ENCODE peak calls at places on chromosome 10, in seven cellular contexts. T is neural progenitor cell, K is gastrocnemius medialis, Q is frontal cortex, L is iris pigment epithelial cell, W is NCI-H1417, N is HTR-8/SVneo. C is an unnamed sample.

GRCh38 chr10:43057831-43058340 is 19.0 kb upstream of the RET start:
- DNase-seq in W (no peak), L (no peak), T (no peak), Q (no peak), N (no peak), K (no peak), C (no peak)

GRCh38 chr10:5360318-5360915 is 4.3 kb upstream of the UCN3 start:
- DNase-seq in T (no peak), Q (no peak), L (no peak), W (no peak), N (no peak), K (no peak), C (no peak)

GRCh38 chr10:25261571-25261970 is 86.8 kb downstream of the GPR158 start:
- DNase-seq in N (no peak), L (no peak), K (no peak), W (peak; percentile 57), Q (no peak), T (no peak), C (no peak)

GRCh38 chr10:70578371-70578947 is 24.1 kb downstream of the PRF1 start:
- DNase-seq in W (peak; percentile 9), Q (no peak), T (no peak), N (peak; percentile 53), L (peak; percentile 95), K (no peak), C (peak; percentile 47)

GRCh38 chr10:127904931-127905622 is 1.8 kb upstream of the PTPRE start:
- DNase-seq in T (no peak), W (no peak), K (no peak), Q (no peak), N (no peak), L (no peak), C (no peak)

GRCh38 chr10:126948355-126949160 is 43.3 kb downstream of the DOCK1 start:
- DNase-seq in L (no peak), Q (no peak), T (no peak), K (no peak), N (no peak), W (no peak), C (no peak)

GRCh38 chr10:47379445-47379785 is 4.7 kb downstream of the ZNF488 start:
- DNase-seq in N (no peak), W (no peak), L (no peak), T (no peak), K (no peak), Q (no peak), C (no peak)

GRCh38 chr10:13614530-13615332 is 28.0 kb downstream of the PRPF18 start:
- DNase-seq in K (no peak), N (peak; percentile 80), L (peak; percentile 56), Q (no peak), T (peak; percentile 32), W (no peak), C (no peak)

GRCh38 chr10:101778151-101778780 is 2.4 kb upstream of the FGF8 start:
- DNase-seq in L (no peak), Q (no peak), N (no peak), W (no peak), T (no peak), K (no peak), C (no peak)

GRCh38 chr10:29517352-29517923 is 117.3 kb downstream of the SVIL start:
- DNase-seq in N (peak; percentile 63), K (no peak), L (peak; percentile 62), W (no peak), T (peak; percentile 79), Q (no peak), C (no peak)

GRCh38 chr10:60917331-60918280 is 26.4 kb downstream of the RHOBTB1 start:
- DNase-seq in T (no peak), N (no peak), L (peak; percentile 61), K (no peak), W (no peak), Q (no peak), C (no peak)

GRCh38 chr10:44010873-44011602 is 362.4 kb upstream of the ZNF32 start:
- DNase-seq in N (peak; percentile 10), W (no peak), Q (no peak), L (no peak), T (no peak), K (no peak), C (no peak)

GRCh38 chr10:3126249-3126648 is 46.3 kb downstream of the PITRM1 start:
- DNase-seq in N (no peak), T (no peak), K (no peak), Q (no peak), W (no peak), L (no peak), C (no peak)

GRCh38 chr10:102782698-102783540 is 39.2 kb downstream of the WBP1L start:
- DNase-seq in L (peak; percentile 97), N (no peak), W (no peak), K (peak; percentile 96), T (no peak), Q (no peak), C (peak; percentile 92)

GRCh38 chr10:119315128-119316001 is 108.0 kb downstream of the GRK5 start:
- DNase-seq in Q (no peak), K (peak; percentile 83), T (peak; percentile 51), L (peak; percentile 98), N (peak; percentile 83), W (peak; percentile 8), C (peak; percentile 85)

GRCh38 chr10:12500406-12501303 is 151.3 kb downstream of the CAMK1D start:
- DNase-seq in Q (no peak), W (peak; percentile 62), T (no peak), L (peak; percentile 17), K (no peak), N (no peak), C (no peak)

GRCh38 chr10:124756156-124756555 is 12.0 kb upstream of the FAM53B start:
- DNase-seq in Q (no peak), N (no peak), W (no peak), L (no peak), K (no peak), T (no peak), C (no peak)

GRCh38 chr10:95133016-95133752 is 60.9 kb upstream of the ACSM6 start:
- DNase-seq in L (peak; percentile 66), W (peak; percentile 57), N (peak; percentile 39), T (peak; percentile 84), Q (no peak), K (peak; percentile 61), C (peak; percentile 20)

GRCh38 chr10:46787321-46787615 is 124.0 kb upstream of the PTPN20 start:
- DNase-seq in T (no peak), Q (peak; percentile 23), W (no peak), L (peak; percentile 52), K (no peak), N (no peak), C (no peak)

GRCh38 chr10:12081879-12082560 is 13.3 kb downstream of the DHTKD1 start:
- DNase-seq in N (no peak), W (no peak), T (no peak), K (no peak), L (peak; percentile 78), Q (no peak), C (peak; percentile 17)

GRCh38 chr10:18822156-18822555 is 162.9 kb downstream of the ARL5B start:
- DNase-seq in L (peak; percentile 11), W (no peak), N (no peak), K (no peak), T (peak; percentile 73), Q (no peak), C (no peak)

GRCh38 chr10:72461085-72461484 is 106.4 kb upstream of the DNAJB12 start:
- DNase-seq in Q (no peak), N (no peak), L (peak; percentile 27), K (no peak), W (no peak), T (no peak), C (no peak)

GRCh38 chr10:13671874-13672273 is 85.1 kb downstream of the PRPF18 start:
- DNase-seq in Q (no peak), K (no peak), T (no peak), N (no peak), L (no peak), W (no peak), C (no peak)

GRCh38 chr10:129857242-129857960 is 106.7 kb downstream of the EBF3 start:
- DNase-seq in K (no peak), N (no peak), L (no peak), W (no peak), Q (no peak), T (no peak), C (no peak)

GRCh38 chr10:45420453-45421192 is 46.6 kb downstream of the ALOX5 start:
- DNase-seq in L (peak; percentile 23), W (peak; percentile 15), N (no peak), Q (no peak), K (peak; percentile 90), T (no peak), C (peak; percentile 13)

C was measured in skeletal muscle cell.